ENCODE peak calls at places on chromosome 11, in eight cellular contexts. V is ovary, X is spleen, B is stomach, P is body of pancreas, R is GM12891, W is uterus, Z is tibial nerve. C is an unnamed sample.

GRCh38 chr11:10441652-10442503 is 13.2 kb upstream of the AMPD3 start:
- DNase-seq in X (no peak), P (no peak), W (no peak), V (no peak), B (no peak), Z (no peak), R (peak; percentile 44), C (no peak)

GRCh38 chr11:102225689-102226562 is 91.4 kb upstream of the BIRC3 start:
- DNase-seq in W (no peak), Z (no peak), B (no peak), P (no peak), V (no peak), R (no peak), X (no peak), C (no peak)

GRCh38 chr11:93614111-93614784 is 47.2 kb upstream of the CEP295 start:
- DNase-seq in W (no peak), R (no peak), B (no peak), Z (no peak), X (no peak), P (no peak), V (no peak), C (no peak)

GRCh38 chr11:120710354-120711187 is 199.0 kb downstream of the GRIK4 start:
- DNase-seq in X (peak; percentile 71), W (peak; percentile 69), B (no peak), V (peak; percentile 84), Z (peak; percentile 83), P (peak; percentile 38), R (no peak), C (peak; percentile 90)

GRCh38 chr11:30196400-30197206 is 34.2 kb upstream of the FSHB start:
- DNase-seq in V (peak; percentile 22), P (peak; percentile 78), W (peak; percentile 21), X (peak; percentile 74), Z (peak; percentile 57), B (peak; percentile 80), R (no peak), C (no peak)

GRCh38 chr11:69062169-69062855 is 13.6 kb downstream of the TPCN2 start:
- DNase-seq in P (no peak), X (no peak), V (no peak), B (no peak), R (no peak), Z (no peak), W (no peak), C (no peak)

GRCh38 chr11:124977006-124977405 is 23.0 kb downstream of the CCDC15 start:
- DNase-seq in P (no peak), B (no peak), X (no peak), W (no peak), Z (no peak), V (no peak), R (no peak), C (no peak)

GRCh38 chr11:4191031-4191571 is 96.5 kb downstream of the RRM1 start:
- DNase-seq in W (no peak), P (peak; percentile 22), V (no peak), R (no peak), X (no peak), B (peak; percentile 74), Z (no peak), C (no peak)

GRCh38 chr11:35725880-35726279 is 63.3 kb downstream of the TRIM44 start:
- DNase-seq in W (no peak), X (no peak), V (no peak), B (no peak), R (no peak), Z (peak; percentile 7), P (no peak), C (no peak)

GRCh38 chr11:3164540-3165151 is 464 bp downstream of the OSBPL5 start:
- DNase-seq in R (peak; percentile 23), B (no peak), W (peak; percentile 28), V (peak; percentile 48), P (peak; percentile 7), X (peak; percentile 77), Z (no peak), C (no peak)

GRCh38 chr11:117081908-117082307 is 16.3 kb downstream of the SIK3 start:
- DNase-seq in V (no peak), X (no peak), P (no peak), R (no peak), Z (no peak), B (no peak), W (no peak), C (no peak)

GRCh38 chr11:64558869-64559268 is 32.2 kb upstream of the SLC22A12 start:
- DNase-seq in W (no peak), V (no peak), B (no peak), R (no peak), X (peak; percentile 50), Z (no peak), P (no peak), C (no peak)

GRCh38 chr11:64765291-64765803 is 5.6 kb upstream of the PYGM start:
- DNase-seq in Z (no peak), P (peak; percentile 10), W (no peak), X (peak; percentile 79), B (no peak), V (no peak), R (no peak), C (no peak)

GRCh38 chr11:94737171-94737611 is 31.0 kb upstream of the AMOTL1 start:
- DNase-seq in P (no peak), B (no peak), Z (no peak), V (no peak), W (no peak), R (no peak), X (no peak), C (no peak)

GRCh38 chr11:74418509-74418895 is 20.3 kb upstream of the PGM2L1 start:
- DNase-seq in W (no peak), V (no peak), B (no peak), P (no peak), X (no peak), Z (no peak), R (no peak), C (no peak)

DNA sequence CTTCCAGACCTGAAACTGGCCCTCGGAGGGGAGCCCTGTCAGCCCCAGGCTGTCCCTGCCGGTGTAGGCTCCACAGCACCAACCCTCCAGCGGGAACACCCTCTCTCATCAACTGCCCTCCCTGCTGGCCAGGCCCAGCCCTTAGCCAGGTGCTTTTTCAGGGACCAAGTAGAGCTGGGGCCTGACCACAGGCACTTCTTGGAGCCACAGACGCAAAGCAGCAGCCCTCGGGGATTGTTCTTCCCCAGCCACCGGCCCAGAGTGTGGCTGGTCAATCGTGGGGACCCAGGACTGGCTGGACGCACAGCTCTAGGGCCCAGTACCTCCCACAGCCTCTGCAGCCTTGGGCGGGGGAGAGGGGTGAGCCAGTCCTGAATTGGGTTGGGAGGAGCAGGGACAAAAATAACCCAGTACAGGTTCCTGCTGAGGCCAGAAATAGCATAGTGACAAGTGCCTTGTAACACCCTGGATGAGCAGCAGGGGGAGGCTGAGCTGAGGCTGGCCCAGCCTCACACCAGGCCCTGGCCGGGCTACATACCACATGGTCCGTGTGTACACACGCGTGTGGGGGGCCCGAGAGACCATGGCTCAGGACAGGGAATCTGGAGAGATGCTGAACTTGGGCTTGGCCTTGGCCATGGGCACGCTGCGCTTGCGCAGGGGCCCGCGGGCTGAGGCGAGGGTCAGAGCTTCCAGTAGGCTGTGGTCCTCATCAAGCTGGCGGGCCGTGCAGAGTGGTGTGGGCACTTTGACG is 2.0 kb downstream of the KCNJ11 start:
- DNase-seq in Z (no peak), P (peak; percentile 83), R (peak; percentile 49), B (peak; percentile 80), V (no peak), X (peak; percentile 78), W (no peak), C (no peak)
- TF ChIP-seq POLR2A in Z (no peak), P (no peak), R (no peak), B (no peak), V (no peak), X (no peak), W (no peak), C (no peak)

GRCh38 chr11:6455070-6455469 is 14.3 kb upstream of the HPX start:
- DNase-seq in V (no peak), Z (no peak), R (no peak), W (no peak), B (no peak), P (no peak), X (no peak), C (no peak)
- TF ChIP-seq POLR2A in V (no peak), Z (no peak), R (no peak), W (no peak), B (no peak), P (no peak), X (no peak), C (no peak)

GRCh38 chr11:19116315-19116970 is 525 bp upstream of the ZDHHC13 start:
- DNase-seq in X (peak; percentile 69), W (no peak), V (no peak), B (no peak), Z (no peak), P (no peak), R (peak; percentile 18), C (no peak)

GRCh38 chr11:19121646-19122045 is 4.7 kb downstream of the ZDHHC13 start:
- DNase-seq in X (no peak), P (no peak), V (no peak), Z (no peak), R (no peak), W (no peak), B (no peak), C (no peak)

GRCh38 chr11:19117760-19118097 is 761 bp downstream of the ZDHHC13 start:
- DNase-seq in P (no peak), V (no peak), W (no peak), Z (no peak), B (no peak), R (no peak), X (no peak), C (no peak)

GRCh38 chr11:19111809-19112208 is 5.2 kb upstream of the ZDHHC13 start:
- DNase-seq in V (no peak), Z (no peak), W (no peak), R (no peak), P (no peak), X (no peak), B (no peak), C (no peak)

GRCh38 chr11:19116971-19117759 is at the start of gene ZDHHC13:
- DNase-seq in V (peak; percentile 88), R (peak; percentile 99), B (peak; percentile 98), Z (peak; percentile 86), X (peak; percentile 99), W (peak; percentile 93), P (peak; percentile 98), C (no peak)
- TF ChIP-seq POLR2A in V (no peak), R (peak; percentile 54), B (peak; percentile 47), Z (peak; percentile 11), X (no peak), W (peak; percentile 52), P (peak; percentile 72), C (no peak)

DNA sequence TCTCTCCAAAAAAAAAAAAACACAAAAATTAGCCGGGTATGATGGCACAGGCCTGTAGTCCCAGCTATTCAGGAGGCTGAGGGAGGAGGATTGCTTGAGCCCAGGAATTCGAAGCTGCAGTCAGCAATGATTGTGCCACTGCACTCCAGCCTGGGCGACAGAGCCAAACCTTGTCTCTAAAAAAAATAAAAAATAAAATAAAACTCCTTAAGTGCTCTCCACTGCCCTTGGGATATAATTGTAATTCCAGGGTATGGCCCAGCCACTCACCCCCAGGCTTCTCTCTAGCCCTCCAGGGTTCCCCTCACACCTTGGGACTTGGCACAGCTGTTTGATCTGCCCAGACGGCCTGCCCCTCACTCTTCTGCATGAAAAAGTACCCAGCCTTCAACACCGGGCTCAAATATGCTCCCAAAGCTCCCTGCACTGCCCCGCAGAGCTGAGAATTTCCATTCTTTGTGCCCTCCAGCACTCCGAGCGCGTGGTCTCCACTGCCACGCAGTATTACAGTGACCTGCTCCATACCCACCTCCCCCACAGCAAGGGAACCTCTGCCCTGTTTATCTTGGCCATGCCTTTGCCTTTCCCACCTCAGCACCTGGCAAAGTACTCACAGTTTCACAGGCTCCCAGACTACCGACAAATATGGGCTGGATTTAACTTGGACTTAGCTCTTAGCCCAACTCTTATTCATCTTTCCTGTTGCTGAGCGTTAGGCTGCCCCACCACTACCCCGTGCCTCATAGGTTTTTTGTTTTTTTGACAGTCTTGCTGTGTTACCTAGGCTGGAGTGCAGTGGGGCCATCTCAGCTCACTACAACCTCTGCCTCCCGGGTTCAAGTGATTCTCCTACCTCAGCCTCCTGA is 7.6 kb upstream of the FTH1 start:
- DNase-seq in V (no peak), B (peak; percentile 80), Z (no peak), X (peak; percentile 40), R (no peak), W (no peak), P (peak; percentile 93), C (no peak)
- TF ChIP-seq POLR2A in V (no peak), B (no peak), Z (no peak), X (no peak), R (no peak), W (no peak), P (peak; percentile 83), C (no peak)